ENCODE peak calls at places on chromosomes 5 and 9, in five cellular contexts. E, F, L, W and T are unnamed samples.

GRCh38 chr5:149363345-149363744 is 5.5 kb downstream of the PCYOX1L start:
- DNase-seq in E (no peak), F (no peak), L (no peak), W (no peak), T (no peak)

GRCh38 chr5:44365351-44365750 is 23.9 kb downstream of the FGF10 start:
- DNase-seq in E (no peak), F (peak), L (no peak), W (no peak), T (no peak)

GRCh38 chr5:133902521-133903118 is 65.8 kb downstream of the C5orf15 start:
- DNase-seq in E (no peak), F (no peak), L (no peak), W (no peak), T (no peak)

GRCh38 chr5:81848368-81848767 is 97.5 kb upstream of the SSBP2 start:
- DNase-seq in E (no peak), F (peak), L (no peak), W (no peak), T (no peak)

GRCh38 chr5:137190441-137190840 is 308.7 kb downstream of the SPOCK1 start:
- DNase-seq in E (no peak), F (peak), L (no peak), W (no peak), T (no peak)

GRCh38 chr5:147675168-147675567 is 107.4 kb downstream of the JAKMIP2 start:
- DNase-seq in E (no peak), F (no peak), L (no peak), W (no peak), T (no peak)

GRCh38 chr5:154477382-154478223 is 424 bp downstream of the HAND1 start:
- DNase-seq in E (no peak), F (no peak), L (no peak), W (no peak), T (no peak)

GRCh38 chr9:89440951-89441654 is 56.8 kb downstream of the SEMA4D start:
- DNase-seq in E (no peak), F (peak), L (no peak), W (no peak), T (no peak)

GRCh38 chr9:125889524-125890473 is 142.6 kb downstream of the PBX3 start:
- DNase-seq in E (peak), F (peak), L (peak), W (no peak), T (no peak)

GRCh38 chr5:128213340-128213739 is 129.8 kb downstream of the SLC12A2 start:
- DNase-seq in E (peak), F (peak), L (peak), W (no peak), T (peak)

GRCh38 chr9:71119746-71120145 is 1.7 kb downstream of the TRPM3 start:
- DNase-seq in E (no peak), F (no peak), L (no peak), W (no peak), T (no peak)

GRCh38 chr9:112047538-112048066 is 127.5 kb downstream of the SUSD1 start:
- DNase-seq in E (no peak), F (no peak), L (no peak), W (no peak), T (no peak)

GRCh38 chr9:32427111-32427873 is 42.8 kb downstream of the ACO1 start:
- DNase-seq in E (no peak), F (peak), L (no peak), W (no peak), T (no peak)

GRCh38 chr5:38529955-38530644 is 26.3 kb downstream of the LIFR start:
- DNase-seq in E (no peak), F (no peak), L (no peak), W (no peak), T (no peak)

GRCh38 chr5:141478321-141478945 is 2.7 kb downstream of the PCDHGC3 start:
- DNase-seq in E (no peak), F (no peak), L (peak), W (no peak), T (no peak)

GRCh38 chr9:2722715-2723114 is 5.4 kb downstream of the KCNV2 start:
- DNase-seq in E (no peak), F (no peak), L (no peak), W (no peak), T (no peak)

GRCh38 chr5:168592014-168592368 is 12.8 kb upstream of the PANK3 start:
- DNase-seq in E (no peak), F (peak), L (no peak), W (no peak), T (no peak)

GRCh38 chr9:95561913-95562312 is 45.1 kb upstream of the PTCH1 start:
- DNase-seq in E (no peak), F (no peak), L (no peak), W (no peak), T (no peak)

GRCh38 chr9:14278291-14278721 is 35.6 kb downstream of the NFIB start:
- DNase-seq in E (no peak), F (peak), L (no peak), W (no peak), T (no peak)

GRCh38 chr5:122816726-122817125 is 28.7 kb upstream of the SNX24 start:
- DNase-seq in E (no peak), F (no peak), L (no peak), W (no peak), T (no peak)

GRCh38 chr5:20972419-20972925 is 984.5 kb upstream of the CDH18 start:
- DNase-seq in E (peak), F (no peak), L (peak), W (no peak), T (no peak)

GRCh38 chr9:92964981-92965758 is 17.8 kb downstream of the FGD3 start:
- DNase-seq in E (peak), F (no peak), L (peak), W (no peak), T (no peak)

GRCh38 chr9:135126480-135127187 is 39.2 kb downstream of the OLFM1 start:
- DNase-seq in E (no peak), F (no peak), L (no peak), W (no peak), T (no peak)

GRCh38 chr9:107024193-107024592 is 161.2 kb downstream of the ZNF462 start:
- DNase-seq in E (no peak), F (peak), L (peak), W (no peak), T (peak)

GRCh38 chr5:53983568-53984465 is 326.6 kb downstream of the ARL15 start:
- DNase-seq in E (no peak), F (peak), L (no peak), W (no peak), T (no peak)

GRCh38 chr5:17184596-17184995 is 32.8 kb upstream of the BASP1 start:
- DNase-seq in E (no peak), F (peak), L (no peak), W (no peak), T (no peak)

GRCh38 chr9:79684059-79684458 is 112.3 kb downstream of the TLE4 start:
- DNase-seq in E (no peak), F (no peak), L (no peak), W (peak), T (no peak)

GRCh38 chr5:172768573-172769323 is 2.2 kb downstream of the DUSP1 start:
- DNase-seq in E (no peak), F (peak), L (no peak), W (no peak), T (no peak)

GRCh38 chr9:84315278-84315877 is 25.2 kb downstream of the SLC28A3 start:
- DNase-seq in E (peak), F (peak), L (peak), W (no peak), T (peak)

GRCh38 chr5:151280443-151280842 is 23.1 kb downstream of the SLC36A3 start:
- DNase-seq in E (no peak), F (no peak), L (no peak), W (no peak), T (no peak)

GRCh38 chr5:72252574-72253155 is 67.4 kb downstream of the MRPS27 start:
- DNase-seq in E (no peak), F (no peak), L (no peak), W (no peak), T (no peak)

GRCh38 chr5:173809014-173809413 is 79.1 kb upstream of the CPEB4 start:
- DNase-seq in E (no peak), F (no peak), L (no peak), W (no peak), T (no peak)
- H3K4me3 ChIP-seq in E (no peak), F (no peak), L (no peak), W (no peak), T (no peak)

DNA sequence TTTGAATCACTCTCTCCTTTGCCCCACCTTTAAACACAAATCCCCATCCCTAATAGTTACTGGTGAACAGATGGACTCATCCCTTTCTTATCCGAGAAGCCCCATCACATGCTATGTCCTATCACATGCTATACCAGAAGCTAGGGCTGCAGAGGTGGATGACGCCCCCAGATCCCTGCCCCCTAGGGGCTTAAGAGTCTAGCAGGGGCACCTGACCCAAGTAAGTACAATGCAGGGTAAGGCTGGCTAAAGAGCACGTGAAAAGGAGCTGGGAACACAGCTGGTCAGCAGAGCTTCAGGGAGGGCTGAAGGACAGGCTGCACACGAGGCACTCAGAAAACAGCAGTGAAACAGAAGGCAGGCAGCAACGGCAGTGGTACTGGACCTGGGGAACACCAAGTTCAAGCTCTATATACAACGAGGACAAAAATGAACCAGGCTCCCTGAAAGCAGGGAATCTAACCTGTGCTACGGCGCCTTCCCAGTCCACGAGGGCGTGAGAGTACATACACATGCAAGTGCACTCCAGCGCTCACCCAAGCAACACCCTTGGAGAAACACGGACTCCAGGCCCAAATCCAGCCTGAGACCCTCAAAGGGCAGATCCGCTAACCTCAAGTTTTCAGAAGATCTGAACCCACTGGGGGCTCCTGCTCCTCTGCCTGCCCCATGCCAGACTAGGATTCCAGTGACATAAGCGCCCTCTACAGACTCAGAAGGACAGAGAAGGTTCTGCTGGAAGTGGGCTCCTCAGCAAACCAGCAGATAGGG is 57.5 kb downstream of the PSMB7 start:
- DNase-seq in E (no peak), F (no peak), L (peak), W (no peak), T (no peak)
- TF ChIP-seq CTCF in E (no peak), F (peak), L (peak), W (no peak), T (peak)

DNA sequence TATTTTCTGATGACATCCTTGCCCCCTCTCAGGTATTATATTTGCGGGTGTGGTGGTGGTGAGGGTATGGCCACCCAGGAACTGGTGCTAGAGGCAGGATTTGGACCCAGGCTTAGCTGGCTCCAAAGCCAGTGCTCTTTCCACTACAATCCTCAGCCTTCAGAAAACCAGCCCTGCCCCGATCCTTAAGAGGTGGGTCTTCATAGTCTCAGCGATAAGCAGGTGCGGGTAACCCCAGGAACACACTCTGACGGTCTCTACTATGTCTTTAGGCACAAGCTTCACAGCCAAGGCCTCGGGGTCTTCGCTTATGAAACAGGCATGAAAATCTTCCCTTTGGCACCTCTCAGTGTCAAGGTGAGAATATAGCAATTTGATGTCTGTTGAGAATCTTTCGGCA is 169.3 kb downstream of the FGF18 start:
- DNase-seq in E (no peak), F (no peak), L (no peak), W (peak), T (no peak)
- H3K4me3 ChIP-seq in E (no peak), F (no peak), L (no peak), W (no peak), T (no peak)

GRCh38 chr5:62421414-62421813 is 8.9 kb downstream of the IPO11 start:
- DNase-seq in E (no peak), F (no peak), L (no peak), W (no peak), T (no peak)
- TF ChIP-seq CTCF in E (no peak), F (no peak), L (no peak), W (no peak), T (no peak)